ENCODE peak calls at places on chromosomes 1 and 21, in ten cellular contexts. W is heart left ventricle, C is fibroblast of lung, J is bronchial epithelial cell, M is astrocyte of the spinal cord, D is A549, V is choroid plexus epithelial cell, I is psoas muscle, T is testis, Q is neural crest cell. H is an unnamed sample.

GRCh38 chr1:67803380-67804279 is 29.6 kb downstream of the GNG12 start:
- DNase-seq in W (no peak), J (peak; percentile 90), C (no peak), D (no peak), Q (no peak), V (peak; percentile 58), T (no peak), M (no peak), I (no peak), H (no peak)

GRCh38 chr1:214581785-214582184 is 21.2 kb upstream of the CENPF start:
- DNase-seq in W (no peak), J (peak; percentile 93), C (peak; percentile 96), M (peak; percentile 91), I (peak; percentile 49), V (peak; percentile 61), T (no peak), Q (no peak), D (peak; percentile 48), H (no peak)

GRCh38 chr21:17900281-17900989 is 81.3 kb upstream of the C21orf91 start:
- DNase-seq in Q (no peak), V (no peak), I (peak; percentile 13), D (no peak), T (peak; percentile 37), J (no peak), C (no peak), M (no peak), W (peak; percentile 60), H (no peak)

GRCh38 chr1:234968470-234968869 is 160.2 kb downstream of the TOMM20 start:
- DNase-seq in C (no peak), D (no peak), W (no peak), M (no peak), T (no peak), Q (no peak), J (no peak), V (no peak), I (no peak), H (no peak)

GRCh38 chr1:226569879-226570547 is 21.4 kb downstream of the STUM start:
- DNase-seq in C (no peak), M (no peak), Q (peak; percentile 45), I (no peak), V (no peak), J (no peak), D (peak; percentile 31), W (no peak), T (no peak), H (peak; percentile 61)

GRCh38 chr1:38005195-38006007 is at the start of gene FHL3:
- DNase-seq in Q (no peak), V (peak; percentile 55), C (peak; percentile 68), M (peak; percentile 51), W (peak; percentile 83), D (no peak), I (peak; percentile 86), T (peak; percentile 50), J (no peak), H (peak; percentile 70)

GRCh38 chr21:17451364-17451869 is 61.4 kb upstream of the CXADR start:
- DNase-seq in T (no peak), C (peak; percentile 82), V (peak; percentile 80), W (no peak), M (peak; percentile 76), D (peak; percentile 46), I (no peak), J (peak; percentile 87), Q (no peak), H (no peak)

GRCh38 chr21:39840373-39841097 is 26.7 kb upstream of the PCP4 start:
- DNase-seq in C (no peak), V (no peak), T (no peak), I (no peak), J (no peak), D (no peak), M (no peak), Q (no peak), W (peak; percentile 46), H (no peak)

GRCh38 chr1:212219679-212220463 is 65.3 kb upstream of the PPP2R5A start:
- DNase-seq in D (no peak), V (peak; percentile 54), J (no peak), T (no peak), C (peak; percentile 84), W (no peak), Q (no peak), I (no peak), M (peak; percentile 36), H (no peak)

GRCh38 chr1:115021145-115021544 is 8.5 kb upstream of the TSHB start:
- DNase-seq in Q (no peak), D (no peak), W (no peak), I (no peak), M (no peak), J (no peak), T (no peak), V (no peak), C (no peak), H (no peak)

GRCh38 chr1:243388276-243388675 is 132.4 kb downstream of the SDCCAG8 start:
- DNase-seq in C (no peak), T (no peak), J (no peak), M (no peak), V (peak; percentile 3), I (no peak), Q (no peak), W (no peak), D (no peak), H (no peak)

GRCh38 chr1:11516961-11517635 is 38.1 kb downstream of the DISP3 start:
- DNase-seq in J (no peak), Q (no peak), W (peak; percentile 5), M (no peak), V (no peak), C (no peak), D (no peak), T (no peak), I (no peak), H (no peak)

GRCh38 chr21:36733857-36734256 is 34.9 kb downstream of the SIM2 start:
- DNase-seq in W (no peak), I (no peak), T (no peak), J (no peak), D (no peak), V (no peak), C (no peak), M (no peak), Q (no peak), H (no peak)

GRCh38 chr1:201403359-201403758 is 4.2 kb upstream of the LAD1 start:
- DNase-seq in C (no peak), W (no peak), I (no peak), J (no peak), V (no peak), D (no peak), Q (no peak), T (no peak), M (no peak), H (no peak)

GRCh38 chr1:31127266-31127665 is 61.7 kb upstream of the PUM1 start:
- DNase-seq in M (peak; percentile 20), C (peak; percentile 88), Q (no peak), T (no peak), D (no peak), I (no peak), V (peak; percentile 65), W (no peak), J (no peak), H (no peak)
- TF ChIP-seq CTCF in M (no peak), C (peak; percentile 11), Q (no peak), T (no peak), D (no peak), I (no peak), V (peak; percentile 41), W (no peak), J (no peak), H (no peak)

DNA sequence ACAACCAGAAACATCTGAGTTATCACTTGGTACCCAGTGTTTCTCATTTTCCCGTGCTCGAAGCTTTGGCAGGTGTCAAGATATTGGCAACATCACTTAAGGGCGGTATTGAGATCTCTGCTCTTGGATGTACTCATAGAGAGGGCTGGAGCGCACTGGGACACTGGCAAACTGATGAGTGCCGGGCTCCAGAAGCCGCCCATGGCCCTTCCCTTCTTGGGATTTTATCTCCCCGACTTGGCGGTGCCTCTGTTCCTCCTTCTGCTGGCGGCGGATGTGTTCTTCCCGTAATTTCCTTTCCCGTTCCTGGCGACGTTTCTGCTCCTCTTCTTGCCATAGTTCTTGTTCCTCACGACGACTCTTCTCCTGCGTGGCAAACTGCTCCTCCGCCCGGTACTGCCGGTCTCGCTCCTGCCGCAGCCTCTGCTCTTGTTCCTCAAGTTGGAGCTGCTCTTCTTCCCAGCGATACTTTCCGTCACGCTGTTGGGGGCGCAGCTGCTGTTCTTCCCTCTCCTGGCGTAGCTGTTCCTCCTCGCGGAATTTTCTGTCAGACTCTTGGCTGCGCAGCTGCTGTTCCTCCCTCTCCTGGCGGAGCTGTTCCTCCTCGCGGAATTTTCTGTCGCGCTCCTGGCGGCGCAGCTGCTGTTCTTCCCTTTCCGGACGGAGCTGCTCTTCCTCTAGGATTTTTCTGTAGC is 7.8 kb downstream of the TCHH start:
- DNase-seq in M (peak; percentile 2), W (no peak), C (no peak), J (no peak), D (peak; percentile 81), T (peak; percentile 17), Q (no peak), V (no peak), I (no peak), H (no peak)
- TF ChIP-seq CTCF in M (no peak), W (no peak), C (no peak), J (no peak), D (no peak), T (no peak), Q (no peak), V (no peak), I (no peak), H (no peak)

GRCh38 chr1:238648296-238648695 is 738.1 kb upstream of the CHRM3 start:
- DNase-seq in D (no peak), V (no peak), Q (no peak), I (no peak), J (no peak), W (no peak), C (no peak), T (no peak), M (no peak), H (no peak)

GRCh38 chr1:238652346-238652968 is 733.9 kb upstream of the CHRM3 start:
- DNase-seq in T (no peak), M (peak; percentile 92), I (no peak), W (no peak), Q (no peak), D (no peak), V (peak; percentile 82), J (peak; percentile 17), C (peak; percentile 95), H (no peak)

GRCh38 chr1:238647877-238648276 is 738.5 kb upstream of the CHRM3 start:
- DNase-seq in V (peak; percentile 100), I (no peak), J (peak; percentile 70), C (peak; percentile 100), W (no peak), Q (no peak), T (no peak), M (peak; percentile 99), D (peak; percentile 83), H (no peak)

GRCh38 chr1:238649200-238649599 is 737.2 kb upstream of the CHRM3 start:
- DNase-seq in W (no peak), Q (no peak), T (no peak), M (no peak), D (no peak), C (peak; percentile 13), J (no peak), I (no peak), V (no peak), H (no peak)

GRCh38 chr1:238648756-238649155 is 737.6 kb upstream of the CHRM3 start:
- DNase-seq in M (peak; percentile 43), W (no peak), J (no peak), T (no peak), V (no peak), I (no peak), D (no peak), Q (no peak), C (peak; percentile 89), H (no peak)
- TF ChIP-seq CTCF in M (no peak), W (no peak), J (no peak), T (no peak), V (no peak), I (no peak), D (no peak), Q (no peak), C (no peak), H (no peak)

GRCh38 chr1:43227138-43227836 is 42.5 kb upstream of the TMEM125 start:
- DNase-seq in Q (peak; percentile 97), D (peak; percentile 61), V (peak; percentile 82), I (peak; percentile 79), M (peak; percentile 62), C (peak; percentile 48), J (peak; percentile 60), W (peak; percentile 84), T (peak; percentile 93), H (peak; percentile 90)
- TF ChIP-seq CTCF in Q (peak; percentile 98), D (peak; percentile 85), V (peak; percentile 96), I (peak; percentile 96), M (peak; percentile 93), C (peak; percentile 91), J (peak; percentile 96), W (peak; percentile 94), T (peak; percentile 88), H (peak; percentile 96)